ENCODE peak calls at places on chromosome 12, in seven cellular contexts. A, E, I, U, D, P and R are unnamed samples.
A peak's percentile ranks its signal among the peaks of the same experiment; 100 is the strongest.

GRCh38 chr12:101470939-101471338 is 4.2 kb upstream of the SPIC start:
- DNase-seq in A (no peak), E (no peak), I (no peak), U (no peak), D (no peak), P (no peak), R (no peak)

GRCh38 chr12:113327000-113327399 is 7.9 kb downstream of the SLC8B1 start:
- DNase-seq in A (no peak), E (no peak), I (no peak), U (no peak), D (no peak), P (no peak), R (no peak)

GRCh38 chr12:74105434-74105833 is 432.2 kb upstream of the ATXN7L3B start:
- DNase-seq in A (no peak), E (no peak), I (no peak), U (no peak), D (no peak), P (no peak), R (no peak)

GRCh38 chr12:32444895-32445294 is 45.5 kb downstream of the FGD4 start:
- DNase-seq in A (peak; percentile 38), E (no peak), I (no peak), U (no peak), D (peak; percentile 78), P (no peak), R (peak; percentile 58)

GRCh38 chr12:108039794-108040193 is 89.3 kb upstream of the WSCD2 start:
- DNase-seq in A (no peak), E (no peak), I (no peak), U (no peak), D (no peak), P (no peak), R (no peak)

GRCh38 chr12:58728397-58728796 is 191.9 kb downstream of the LRIG3 start:
- DNase-seq in A (no peak), E (no peak), I (no peak), U (no peak), D (no peak), P (peak; percentile 17), R (no peak)

GRCh38 chr12:100988278-100988625 is 193.7 kb downstream of the ANO4 start:
- DNase-seq in A (no peak), E (no peak), I (no peak), U (no peak), D (no peak), P (no peak), R (no peak)

GRCh38 chr12:110778801-110779577 is 36.3 kb upstream of the PPP1CC start:
- DNase-seq in A (no peak), E (no peak), I (no peak), U (peak; percentile 29), D (no peak), P (no peak), R (peak; percentile 42)

GRCh38 chr12:116392061-116392460 is 114.6 kb upstream of the MED13L start:
- DNase-seq in A (no peak), E (no peak), I (no peak), U (no peak), D (no peak), P (no peak), R (no peak)

GRCh38 chr12:44847888-44848770 is 28.0 kb downstream of the NELL2 start:
- DNase-seq in A (no peak), E (peak; percentile 68), I (peak; percentile 29), U (peak; percentile 44), D (no peak), P (no peak), R (peak; percentile 86)

GRCh38 chr12:40054554-40055226 is 51.2 kb downstream of the SLC2A13 start:
- DNase-seq in A (peak; percentile 26), E (no peak), I (no peak), U (no peak), D (no peak), P (peak; percentile 81), R (no peak)

GRCh38 chr12:6347367-6348338 is 5.8 kb upstream of the TNFRSF1A start:
- DNase-seq in A (no peak), E (no peak), I (no peak), U (no peak), D (no peak), P (peak; percentile 71), R (no peak)

GRCh38 chr12:112160611-112161010 is 35.3 kb downstream of the TRAFD1 start:
- DNase-seq in A (no peak), E (no peak), I (no peak), U (no peak), D (no peak), P (no peak), R (no peak)

GRCh38 chr12:82686223-82687019 is at the start of gene TMTC2:
- DNase-seq in A (peak; percentile 74), E (peak; percentile 90), I (peak; percentile 87), U (peak; percentile 95), D (peak; percentile 97), P (peak; percentile 99), R (peak; percentile 93)

GRCh38 chr12:109637996-109638395 is 64.4 kb downstream of the MVK start:
- DNase-seq in A (no peak), E (no peak), I (no peak), U (no peak), D (no peak), P (no peak), R (no peak)

GRCh38 chr12:65803253-65803652 is 21.0 kb upstream of the HMGA2 start:
- DNase-seq in A (no peak), E (no peak), I (no peak), U (no peak), D (no peak), P (no peak), R (no peak)

GRCh38 chr12:130846386-130846785 is 7.3 kb upstream of the STX2 start:
- DNase-seq in A (no peak), E (no peak), I (no peak), U (no peak), D (no peak), P (no peak), R (no peak)

GRCh38 chr12:46197876-46198275 is 71.0 kb downstream of the SLC38A1 start:
- DNase-seq in A (no peak), E (no peak), I (no peak), U (no peak), D (no peak), P (no peak), R (no peak)

GRCh38 chr12:64051057-64051456 is 171.0 kb downstream of the KICS2 start:
- DNase-seq in A (no peak), E (no peak), I (no peak), U (no peak), D (no peak), P (no peak), R (no peak)